ENCODE peak calls at places on chromosomes 1 and 21, in ten cellular contexts. I, D, C, M, W, F, S, L, A and G are unnamed samples.

GRCh38 chr1:209819059-209819458 is 8.7 kb upstream of the UTP25 start:
- DNase-seq in W (no peak), M (no peak), L (no peak), C (no peak), I (no peak), A (no peak), S (no peak), F (no peak), D (no peak), G (no peak)

GRCh38 chr1:3783651-3784474 is 11.3 kb downstream of the SMIM1 start:
- DNase-seq in C (no peak), L (peak), W (no peak), D (no peak), M (no peak), A (no peak), I (no peak), S (no peak), F (no peak), G (no peak)

GRCh38 chr1:185894806-185895205 is 160.6 kb downstream of the HMCN1 start:
- DNase-seq in A (no peak), S (no peak), M (no peak), W (no peak), F (no peak), D (no peak), I (no peak), C (no peak), L (no peak), G (no peak)

GRCh38 chr1:182641561-182641960 is 37.4 kb upstream of the RGS16 start:
- DNase-seq in W (no peak), M (peak), A (no peak), F (no peak), C (no peak), I (no peak), S (no peak), D (no peak), L (no peak), G (no peak)

GRCh38 chr1:31897534-31898100 is 40.6 kb downstream of the PTP4A2 start:
- DNase-seq in W (no peak), C (no peak), F (peak), A (no peak), S (no peak), L (no peak), I (no peak), M (peak), D (no peak), G (no peak)

GRCh38 chr1:225771661-225772322 is 5.8 kb upstream of the SRP9 start:
- DNase-seq in W (no peak), F (no peak), A (no peak), L (no peak), D (no peak), M (no peak), C (no peak), I (no peak), S (no peak), G (no peak)

GRCh38 chr1:228898582-228898992 is 163.3 kb downstream of the RHOU start:
- DNase-seq in W (no peak), M (no peak), I (no peak), D (peak), L (no peak), S (no peak), C (no peak), F (no peak), A (no peak), G (no peak)

GRCh38 chr1:61741682-61742619 is at the start of gene PATJ:
- DNase-seq in I (peak), M (peak), W (no peak), D (no peak), L (peak), A (no peak), S (no peak), F (peak), C (no peak), G (no peak)

GRCh38 chr1:161185282-161185682 is 8.0 kb upstream of the B4GALT3 start:
- DNase-seq in L (peak), S (no peak), C (no peak), D (peak), F (no peak), W (no peak), A (peak), I (peak), M (no peak), G (no peak)

GRCh38 chr1:13760340-13760739 is 60.4 kb downstream of the PRDM2 start:
- DNase-seq in C (no peak), L (no peak), D (no peak), W (no peak), I (no peak), S (no peak), M (no peak), A (no peak), F (no peak), G (no peak)

GRCh38 chr21:15495965-15496364 is 233.8 kb upstream of the USP25 start:
- DNase-seq in D (no peak), I (no peak), M (no peak), F (no peak), C (no peak), A (peak), S (no peak), W (no peak), L (no peak), G (no peak)

GRCh38 chr1:230797376-230798186 is 50.4 kb downstream of the CAPN9 start:
- DNase-seq in S (no peak), W (peak), A (peak), I (peak), F (peak), D (no peak), C (peak), M (peak), L (peak), G (peak)

GRCh38 chr1:14095001-14095400 is 395.0 kb downstream of the PRDM2 start:
- DNase-seq in M (no peak), F (no peak), D (no peak), A (peak), W (no peak), C (no peak), S (no peak), I (peak), L (no peak), G (no peak)

GRCh38 chr1:98405581-98406059 is 255.9 kb upstream of the SNX7 start:
- DNase-seq in L (no peak), S (no peak), A (no peak), F (no peak), W (no peak), I (no peak), C (no peak), M (no peak), D (peak), G (no peak)

GRCh38 chr1:27009601-27010197 is 3.0 kb downstream of the TENT5B start:
- DNase-seq in C (no peak), I (no peak), D (no peak), S (no peak), F (no peak), L (no peak), M (peak), W (no peak), A (no peak), G (no peak)

GRCh38 chr1:208775841-208776240 is 531.7 kb upstream of the PLXNA2 start:
- DNase-seq in L (no peak), D (no peak), W (no peak), F (no peak), I (no peak), M (no peak), A (no peak), C (no peak), S (no peak), G (no peak)

GRCh38 chr21:34268493-34268892 is 95.3 kb upstream of the KCNE2 start:
- DNase-seq in A (no peak), I (no peak), L (no peak), F (no peak), S (no peak), C (no peak), D (no peak), W (no peak), M (no peak), G (no peak)

GRCh38 chr1:9128161-9128519 is 762 bp downstream of the GPR157 start:
- DNase-seq in W (no peak), S (no peak), C (no peak), M (peak), I (no peak), L (no peak), D (no peak), F (no peak), A (no peak), G (no peak)

GRCh38 chr1:9126511-9126910 is 2.4 kb downstream of the GPR157 start:
- DNase-seq in S (no peak), L (no peak), D (no peak), C (no peak), F (peak), I (no peak), M (no peak), A (no peak), W (no peak), G (no peak)

GRCh38 chr1:9127395-9128160 is 1.3 kb downstream of the GPR157 start:
- DNase-seq in W (no peak), M (no peak), F (no peak), C (no peak), L (no peak), D (no peak), I (no peak), A (no peak), S (no peak), G (no peak)

GRCh38 chr1:9129391-9130041 is 614 bp upstream of the GPR157 start:
- DNase-seq in A (peak), I (no peak), D (peak), F (no peak), M (peak), S (peak), W (no peak), L (peak), C (no peak), G (no peak)

GRCh38 chr1:9128520-9129371 is at the start of gene GPR157:
- DNase-seq in W (no peak), S (peak), A (peak), D (no peak), I (no peak), C (no peak), L (peak), M (peak), F (peak), G (no peak)
- TF ChIP-seq CTCF in W (peak), S (no peak), A (no peak), D (no peak), I (no peak), C (peak), L (no peak), M (no peak), F (peak), G (peak)

DNA sequence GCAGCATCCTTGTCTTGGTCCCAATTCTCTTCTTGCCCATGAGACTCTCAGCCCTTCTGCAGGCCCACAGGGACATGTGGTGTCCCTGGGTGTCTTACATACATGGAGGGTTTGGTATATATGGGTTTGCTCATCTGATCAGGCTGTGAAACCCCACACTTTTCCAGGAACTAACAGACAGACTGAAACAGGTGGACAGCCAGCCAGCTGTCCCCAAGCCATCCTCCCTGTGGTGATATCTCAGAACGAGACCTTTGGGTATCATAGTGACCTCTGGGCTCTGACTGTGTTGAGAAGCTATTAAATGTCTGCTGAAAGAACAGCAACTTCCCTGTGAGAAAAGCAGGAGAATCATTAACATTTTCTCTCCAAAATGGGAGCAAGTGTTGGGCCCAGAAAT is 115.5 kb upstream of the PAXBP1 start:
- DNase-seq in M (no peak), W (no peak), D (no peak), C (no peak), F (no peak), S (no peak), I (no peak), L (no peak), A (no peak), G (no peak)
- H3K4me3 ChIP-seq in M (no peak), W (no peak), D (no peak), C (no peak), F (no peak), S (no peak), I (no peak), L (no peak), A (no peak), G (no peak)

DNA sequence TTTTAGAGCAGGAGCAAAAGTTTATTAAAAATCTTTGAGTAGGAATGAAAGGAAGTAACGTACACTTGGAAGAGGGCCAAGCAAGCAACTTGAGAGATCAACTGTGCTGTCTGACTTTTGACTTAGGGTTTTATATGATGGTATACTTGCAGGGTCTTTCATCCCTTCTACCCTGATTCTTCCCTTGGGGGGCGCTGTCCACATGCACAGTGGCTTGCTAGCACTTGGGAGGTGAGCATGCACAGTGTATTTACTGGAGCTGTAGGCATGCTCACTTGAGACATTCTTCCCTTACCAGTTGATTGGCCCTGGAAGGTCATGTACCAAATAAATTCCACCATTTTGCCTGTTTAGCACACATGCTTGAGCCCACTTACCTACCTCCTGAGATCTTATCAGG is 1001.3 kb upstream of the ADGRL2 start:
- DNase-seq in A (no peak), I (peak), S (no peak), F (no peak), D (no peak), C (no peak), L (no peak), W (no peak), M (no peak), G (no peak)
- TF ChIP-seq CTCF in A (no peak), I (peak), S (no peak), F (no peak), D (no peak), C (no peak), L (no peak), W (no peak), M (no peak), G (no peak)

GRCh38 chr1:112712191-112712590 is 2.9 kb downstream of the PPM1J start:
- DNase-seq in F (no peak), I (no peak), C (no peak), A (no peak), D (no peak), L (no peak), S (no peak), M (no peak), W (no peak), G (no peak)

GRCh38 chr1:112715264-112716053 is at the start of gene PPM1J:
- DNase-seq in W (peak), S (peak), D (peak), F (no peak), L (peak), A (peak), I (peak), M (peak), C (no peak), G (peak)

GRCh38 chr1:112714313-112715263 is 544 bp downstream of the PPM1J start:
- DNase-seq in S (no peak), W (no peak), L (peak), D (no peak), M (no peak), C (no peak), F (no peak), I (no peak), A (no peak), G (no peak)

GRCh38 chr1:112712701-112713128 is 2.4 kb downstream of the PPM1J start:
- DNase-seq in D (no peak), F (no peak), W (no peak), C (no peak), I (no peak), S (no peak), M (no peak), A (no peak), L (no peak), G (no peak)

DNA sequence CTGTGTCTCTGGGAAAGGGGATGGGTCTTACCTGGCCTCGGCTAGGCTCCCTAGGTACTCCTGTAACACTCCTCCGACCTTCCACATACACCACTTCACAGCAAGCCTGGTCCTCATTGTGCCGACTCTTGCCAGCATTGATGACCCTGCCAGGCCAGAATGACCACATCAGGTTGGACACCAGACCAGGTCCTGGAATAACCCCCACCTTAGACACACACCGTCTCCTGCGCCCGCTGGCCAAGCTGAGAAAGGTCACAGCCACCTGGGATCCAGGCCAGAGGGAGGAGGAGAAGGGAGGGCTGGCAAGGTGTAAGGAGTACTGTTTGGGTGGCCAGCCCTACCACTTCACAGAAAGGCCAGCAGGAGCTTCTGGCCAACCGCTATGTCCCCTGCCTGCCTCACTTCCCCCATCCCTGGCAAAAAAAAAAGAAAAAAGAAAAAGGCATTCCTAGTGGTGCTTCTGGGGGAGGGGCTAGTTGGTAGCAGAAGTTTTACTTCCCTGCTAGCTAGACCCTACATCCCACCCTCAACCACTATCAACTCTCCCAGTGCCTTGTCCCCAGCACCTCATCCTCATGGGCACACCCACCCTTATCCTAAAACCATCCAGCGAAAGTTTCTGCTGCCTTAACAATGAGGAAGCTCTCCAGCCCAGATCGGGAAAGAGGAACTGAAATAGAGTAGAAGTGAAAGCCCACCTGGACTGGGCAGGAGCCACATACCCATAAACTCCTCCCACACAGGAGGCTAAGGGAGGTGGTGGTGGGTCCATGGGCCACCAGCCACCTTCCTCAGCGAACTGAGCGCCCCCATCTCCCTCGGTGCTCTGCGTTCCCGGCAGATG is 1.4 kb downstream of the PPM1J start:
- DNase-seq in A (no peak), W (no peak), I (no peak), F (no peak), C (no peak), S (no peak), L (no peak), M (no peak), D (peak), G (no peak)
- H3K4me3 ChIP-seq in A (peak), W (peak), I (peak), F (peak), C (peak), S (peak), L (peak), M (peak), D (peak), G (peak)

GRCh38 chr1:25039229-25039628 is 109.2 kb upstream of the RUNX3 start:
- DNase-seq in I (no peak), C (no peak), S (no peak), D (no peak), A (peak), F (no peak), L (no peak), W (no peak), M (no peak), G (no peak)
- TF ChIP-seq CTCF in I (peak), C (no peak), S (no peak), D (peak), A (no peak), F (no peak), L (no peak), W (peak), M (no peak), G (peak)

GRCh38 chr1:111271464-111271801 is 19.2 kb upstream of the CHIA start:
- DNase-seq in M (no peak), A (no peak), W (no peak), C (no peak), I (no peak), F (no peak), L (no peak), D (no peak), S (no peak), G (no peak)
- H3K4me3 ChIP-seq in M (no peak), A (no peak), W (no peak), C (no peak), I (no peak), F (no peak), L (no peak), D (no peak), S (no peak), G (no peak)

GRCh38 chr1:46691997-46692790 is 20.5 kb downstream of the TEX38 start:
- DNase-seq in S (no peak), M (no peak), I (no peak), D (no peak), W (no peak), A (no peak), C (no peak), F (no peak), L (peak), G (no peak)
- TF ChIP-seq CTCF in S (no peak), M (no peak), I (no peak), D (no peak), W (peak), A (peak), C (no peak), F (no peak), L (no peak), G (peak)

GRCh38 chr21:43361127-43361492 is 65.8 kb downstream of the SIK1 start:
- DNase-seq in A (peak), C (no peak), I (peak), M (peak), F (no peak), W (no peak), L (no peak), S (no peak), D (no peak), G (no peak)

GRCh38 chr21:43362928-43363314 is 64.0 kb downstream of the SIK1 start:
- DNase-seq in W (no peak), C (no peak), A (no peak), F (no peak), I (no peak), L (no peak), S (no peak), D (no peak), M (no peak), G (no peak)

GRCh38 chr21:43362306-43362927 is 64.5 kb downstream of the SIK1 start:
- DNase-seq in W (no peak), S (no peak), F (no peak), M (peak), I (peak), D (no peak), C (peak), A (peak), L (peak), G (no peak)

GRCh38 chr21:43360441-43361126 is 66.3 kb downstream of the SIK1 start:
- DNase-seq in F (no peak), A (no peak), S (no peak), L (no peak), D (no peak), M (no peak), W (no peak), I (no peak), C (no peak), G (no peak)

DNA sequence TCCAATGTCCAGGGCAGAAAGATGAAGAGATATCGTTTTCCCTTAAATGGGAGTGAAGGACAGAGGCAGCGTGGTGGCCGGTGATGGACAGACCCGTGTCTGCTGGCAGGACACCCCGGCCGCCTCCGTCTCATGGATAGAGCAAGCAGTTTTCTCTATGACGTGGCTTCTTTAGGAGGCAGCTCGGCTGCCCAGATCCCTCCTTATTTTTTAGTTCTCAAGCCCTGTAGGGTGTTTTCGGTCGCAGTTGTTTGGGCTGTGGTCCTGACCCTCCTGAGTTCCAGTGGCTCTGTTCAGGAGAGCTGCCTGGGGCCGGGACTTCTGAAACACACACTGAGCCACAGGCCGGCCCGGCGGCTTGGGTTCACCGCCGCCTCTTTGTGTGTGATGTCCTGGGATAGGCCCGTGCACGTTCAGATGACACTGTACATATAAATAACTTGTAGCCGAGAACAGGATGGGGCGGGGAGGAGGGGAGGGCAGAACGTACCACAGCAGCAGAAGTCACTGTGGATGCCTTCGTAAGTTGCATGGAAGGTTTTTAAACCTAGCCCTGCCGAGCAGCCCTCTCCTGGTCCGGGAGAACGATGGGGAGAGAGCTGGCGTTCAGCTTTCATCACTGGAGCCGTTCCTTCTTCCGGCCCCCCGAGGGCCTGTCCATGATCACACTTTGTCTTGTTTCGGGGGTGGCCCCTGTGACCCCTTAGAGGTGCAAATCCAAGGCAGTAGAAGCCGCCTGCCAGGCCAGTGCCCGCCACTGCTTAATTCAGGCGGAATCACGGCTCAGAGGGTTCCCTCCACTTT is 65.2 kb downstream of the SIK1 start:
- DNase-seq in S (no peak), C (peak), A (peak), L (no peak), M (peak), F (no peak), D (peak), I (peak), W (no peak), G (no peak)
- H3K4me3 ChIP-seq in S (peak), C (peak), A (no peak), L (no peak), M (peak), F (no peak), D (peak), I (peak), W (no peak), G (no peak)